ENCODE peak calls at places on chromosomes 3 and 15, in seven cellular contexts. H, W, A, Q, X, K and Y are unnamed samples.

GRCh38 chr15:40325188-40325587 is 1.7 kb downstream of the INAFM2 start:
- DNase-seq in H (no peak), W (no peak), A (no peak), Q (no peak), X (no peak), K (no peak), Y (no peak)

GRCh38 chr3:42159706-42160472 is 68.7 kb downstream of the TRAK1 start:
- DNase-seq in H (peak), W (no peak), A (peak), Q (peak), X (peak), K (peak), Y (peak)

GRCh38 chr15:69793783-69794451 is 303.8 kb downstream of the TLE3 start:
- DNase-seq in H (no peak), W (no peak), A (no peak), Q (no peak), X (no peak), K (no peak), Y (no peak)

GRCh38 chr15:52772766-52773165 is 17.4 kb downstream of the ONECUT1 start:
- DNase-seq in H (no peak), W (no peak), A (no peak), Q (no peak), X (no peak), K (no peak), Y (no peak)

GRCh38 chr3:173397161-173398110 is at the start of gene NLGN1:
- DNase-seq in H (peak), W (no peak), A (peak), Q (peak), X (no peak), K (peak), Y (peak)

GRCh38 chr15:48520376-48521155 is 124.9 kb downstream of the FBN1 start:
- DNase-seq in H (peak), W (no peak), A (no peak), Q (no peak), X (no peak), K (no peak), Y (no peak)

GRCh38 chr15:43218908-43219706 is 1.7 kb downstream of the EPB42 start:
- DNase-seq in H (peak), W (no peak), A (no peak), Q (peak), X (no peak), K (no peak), Y (no peak)

GRCh38 chr3:134487406-134487805 is 1.5 kb downstream of the CEP63 start:
- DNase-seq in H (no peak), W (no peak), A (peak), Q (no peak), X (no peak), K (no peak), Y (peak)

GRCh38 chr3:9876991-9877390 is 3.1 kb downstream of the CIDEC start:
- DNase-seq in H (no peak), W (no peak), A (no peak), Q (no peak), X (no peak), K (no peak), Y (no peak)

GRCh38 chr3:152497457-152497856 is 228.7 kb downstream of the MBNL1 start:
- DNase-seq in H (no peak), W (no peak), A (no peak), Q (peak), X (no peak), K (no peak), Y (no peak)

GRCh38 chr15:41927516-41927915 is 33.7 kb upstream of the SPTBN5 start:
- DNase-seq in H (no peak), W (no peak), A (no peak), Q (no peak), X (no peak), K (no peak), Y (no peak)

GRCh38 chr3:123634149-123635051 is 49.5 kb upstream of the HACD2 start:
- DNase-seq in H (no peak), W (no peak), A (no peak), Q (no peak), X (no peak), K (peak), Y (no peak)

GRCh38 chr3:106969596-106969995 is 407.6 kb upstream of the CCDC54 start:
- DNase-seq in H (no peak), W (no peak), A (no peak), Q (no peak), X (no peak), K (no peak), Y (no peak)

GRCh38 chr3:13106308-13106970 is 33.2 kb upstream of the IQSEC1 start:
- DNase-seq in H (no peak), W (no peak), A (no peak), Q (no peak), X (no peak), K (no peak), Y (no peak)

GRCh38 chr3:39668420-39668819 is 141.0 kb upstream of the MYRIP start:
- DNase-seq in H (peak), W (no peak), A (peak), Q (peak), X (no peak), K (peak), Y (peak)

GRCh38 chr3:156217674-156218352 is 97.4 kb downstream of the KCNAB1 start:
- DNase-seq in H (no peak), W (no peak), A (no peak), Q (peak), X (no peak), K (no peak), Y (no peak)